ENCODE peak calls at places on chromosomes 1 and 21, in five cellular contexts. One of them, this sample, is unnamed.

GRCh38 chr21:22201669-22202068 is 1203.5 kb downstream of the NCAM2 start:
- DNase-seq in sciatic nerve: no peak
- DNase-seq in HTR-8/SVneo: no peak
- DNase-seq in effector memory CD4-positive, alpha-beta T cell: no peak
- DNase-seq in WERI-Rb-1: no peak
- DNase-seq in this sample: no peak

GRCh38 chr1:196160066-196160795 is 448.0 kb downstream of the KCNT2 start:
- DNase-seq in sciatic nerve: no peak
- DNase-seq in HTR-8/SVneo: no peak
- DNase-seq in effector memory CD4-positive, alpha-beta T cell: no peak
- DNase-seq in WERI-Rb-1: no peak
- DNase-seq in this sample: no peak

GRCh38 chr1:243718893-243719292 is 131.2 kb downstream of the AKT3 start:
- DNase-seq in sciatic nerve: no peak
- DNase-seq in HTR-8/SVneo: peak; percentile 56
- DNase-seq in effector memory CD4-positive, alpha-beta T cell: no peak
- DNase-seq in WERI-Rb-1: no peak
- DNase-seq in this sample: no peak

GRCh38 chr1:7262611-7263010 is 477.4 kb downstream of the CAMTA1 start:
- DNase-seq in sciatic nerve: no peak
- DNase-seq in HTR-8/SVneo: no peak
- DNase-seq in effector memory CD4-positive, alpha-beta T cell: no peak
- DNase-seq in WERI-Rb-1: no peak
- DNase-seq in this sample: no peak

GRCh38 chr21:46253610-46254124 is 25.1 kb upstream of the LSS start:
- DNase-seq in sciatic nerve: no peak
- DNase-seq in HTR-8/SVneo: no peak
- DNase-seq in effector memory CD4-positive, alpha-beta T cell: peak; percentile 8
- DNase-seq in WERI-Rb-1: no peak
- DNase-seq in this sample: no peak

GRCh38 chr1:228540161-228540917 is 53.2 kb downstream of the RNF187 start:
- DNase-seq in sciatic nerve: peak; percentile 10
- DNase-seq in HTR-8/SVneo: no peak
- DNase-seq in effector memory CD4-positive, alpha-beta T cell: no peak
- DNase-seq in WERI-Rb-1: no peak
- DNase-seq in this sample: peak; percentile 38

GRCh38 chr1:67307251-67308060 is at the start of gene IL12RB2:
- DNase-seq in sciatic nerve: no peak
- DNase-seq in HTR-8/SVneo: no peak
- DNase-seq in effector memory CD4-positive, alpha-beta T cell: no peak
- DNase-seq in WERI-Rb-1: peak; percentile 29
- DNase-seq in this sample: no peak

GRCh38 chr1:113903496-113904291 is 905 bp downstream of the AP4B1 start:
- DNase-seq in sciatic nerve: no peak
- DNase-seq in HTR-8/SVneo: no peak
- DNase-seq in effector memory CD4-positive, alpha-beta T cell: no peak
- DNase-seq in WERI-Rb-1: no peak
- DNase-seq in this sample: no peak

GRCh38 chr1:202683029-202683428 is 27.2 kb downstream of the SYT2 start:
- DNase-seq in sciatic nerve: no peak
- DNase-seq in HTR-8/SVneo: no peak
- DNase-seq in effector memory CD4-positive, alpha-beta T cell: no peak
- DNase-seq in WERI-Rb-1: no peak
- DNase-seq in this sample: no peak

GRCh38 chr1:225430301-225430700 is 2.5 kb upstream of the LBR start:
- DNase-seq in sciatic nerve: no peak
- DNase-seq in HTR-8/SVneo: no peak
- DNase-seq in effector memory CD4-positive, alpha-beta T cell: no peak
- DNase-seq in WERI-Rb-1: no peak
- DNase-seq in this sample: no peak

GRCh38 chr1:240031009-240031408 is 60.7 kb upstream of the FMN2 start:
- DNase-seq in sciatic nerve: no peak
- DNase-seq in HTR-8/SVneo: peak; percentile 81
- DNase-seq in effector memory CD4-positive, alpha-beta T cell: no peak
- DNase-seq in WERI-Rb-1: no peak
- DNase-seq in this sample: no peak

GRCh38 chr1:218785928-218786327 is 387.8 kb upstream of the LYPLAL1 start:
- DNase-seq in sciatic nerve: peak; percentile 82
- DNase-seq in HTR-8/SVneo: no peak
- DNase-seq in effector memory CD4-positive, alpha-beta T cell: no peak
- DNase-seq in WERI-Rb-1: no peak
- DNase-seq in this sample: no peak

GRCh38 chr21:42784896-42785451 is 94.4 kb downstream of the WDR4 start:
- DNase-seq in sciatic nerve: no peak
- DNase-seq in HTR-8/SVneo: no peak
- DNase-seq in effector memory CD4-positive, alpha-beta T cell: no peak
- DNase-seq in WERI-Rb-1: no peak
- DNase-seq in this sample: no peak

GRCh38 chr1:63721531-63722189 is 52.2 kb upstream of the ROR1 start:
- DNase-seq in sciatic nerve: no peak
- DNase-seq in HTR-8/SVneo: no peak
- DNase-seq in effector memory CD4-positive, alpha-beta T cell: no peak
- DNase-seq in WERI-Rb-1: no peak
- DNase-seq in this sample: no peak

GRCh38 chr1:14910947-14911721 is 242.4 kb upstream of the TMEM51 start:
- DNase-seq in sciatic nerve: no peak
- DNase-seq in HTR-8/SVneo: no peak
- DNase-seq in effector memory CD4-positive, alpha-beta T cell: no peak
- DNase-seq in WERI-Rb-1: no peak
- DNase-seq in this sample: no peak

GRCh38 chr21:41141031-41141457 is 26.9 kb upstream of the BACE2 start:
- DNase-seq in sciatic nerve: no peak
- DNase-seq in HTR-8/SVneo: no peak
- DNase-seq in effector memory CD4-positive, alpha-beta T cell: no peak
- DNase-seq in WERI-Rb-1: no peak
- DNase-seq in this sample: no peak

GRCh38 chr21:34126691-34127090 is 53.3 kb downstream of the MRPS6 start:
- DNase-seq in sciatic nerve: no peak
- DNase-seq in HTR-8/SVneo: no peak
- DNase-seq in effector memory CD4-positive, alpha-beta T cell: no peak
- DNase-seq in WERI-Rb-1: no peak
- DNase-seq in this sample: no peak